ENCODE peak calls at places on chromosomes 1 and 21, in five cellular contexts. C is neural crest cell, F is ovary, N is germinal center, O is NCI-H510A. Z is an unnamed sample.

GRCh38 chr1:53057134-53057533 is 4.9 kb upstream of the PODN start:
- DNase-seq in C (no peak), F (no peak), N (no peak), O (no peak), Z (no peak)

GRCh38 chr1:207007352-207008033 is 25.1 kb downstream of the C1orf116 start:
- DNase-seq in C (no peak), F (no peak), N (no peak), O (no peak), Z (no peak)

GRCh38 chr1:91712981-91713841 is 172.7 kb downstream of the TGFBR3 start:
- DNase-seq in C (no peak), F (peak), N (no peak), O (no peak), Z (no peak)

GRCh38 chr1:245310605-245311531 is 156.1 kb downstream of the KIF26B start:
- DNase-seq in C (peak), F (no peak), N (no peak), O (peak), Z (no peak)

GRCh38 chr1:1204425-1204920 is 1.9 kb downstream of the TNFRSF18 start:
- DNase-seq in C (no peak), F (no peak), N (no peak), O (no peak), Z (no peak)

GRCh38 chr1:42682739-42683529 is 716 bp downstream of the YBX1 start:
- DNase-seq in C (peak), F (peak), N (peak), O (peak), Z (peak)

GRCh38 chr1:85578321-85579295 is 2.0 kb upstream of the CCN1 start:
- DNase-seq in C (no peak), F (no peak), N (no peak), O (no peak), Z (no peak)

GRCh38 chr1:54474500-54475235 is 68.5 kb upstream of the SSBP3 start:
- DNase-seq in C (peak), F (peak), N (no peak), O (no peak), Z (no peak)

GRCh38 chr21:44351535-44352252 is 1.7 kb upstream of the TRPM2 start:
- DNase-seq in C (no peak), F (no peak), N (no peak), O (no peak), Z (no peak)

GRCh38 chr1:173669491-173669941 is at the start of gene ANKRD45:
- DNase-seq in C (peak), F (peak), N (peak), O (peak), Z (peak)

GRCh38 chr1:85576642-85577420 is 3.7 kb upstream of the CCN1 start:
- DNase-seq in C (peak), F (peak), N (peak), O (peak), Z (peak)

GRCh38 chr1:76465030-76465429 is 390.5 kb downstream of the ST6GALNAC3 start:
- DNase-seq in C (no peak), F (no peak), N (no peak), O (no peak), Z (no peak)

GRCh38 chr1:8350914-8351684 is 33.2 kb downstream of the SLC45A1 start:
- DNase-seq in C (no peak), F (no peak), N (no peak), O (no peak), Z (no peak)

GRCh38 chr1:84998642-84999280 is 1.8 kb upstream of the MCOLN2 start:
- DNase-seq in C (peak), F (no peak), N (peak), O (no peak), Z (no peak)

GRCh38 chr1:236023926-236024565 is 40.8 kb downstream of the NID1 start:
- DNase-seq in C (no peak), F (no peak), N (no peak), O (no peak), Z (no peak)

GRCh38 chr1:154881820-154882535 is 11.9 kb upstream of the KCNN3 start:
- DNase-seq in C (no peak), F (no peak), N (no peak), O (no peak), Z (no peak)

GRCh38 chr21:25188639-25189038 is 418.6 kb downstream of the MRPL39 start:
- DNase-seq in C (no peak), F (no peak), N (peak), O (no peak), Z (no peak)

GRCh38 chr1:62144238-62144831 is 50.3 kb upstream of the L1TD1 start:
- DNase-seq in C (peak), F (peak), N (peak), O (no peak), Z (no peak)

GRCh38 chr1:217333939-217334338 is 297.0 kb downstream of the GPATCH2 start:
- DNase-seq in C (peak), F (no peak), N (peak), O (no peak), Z (no peak)

GRCh38 chr21:35404247-35404646 is 355.1 kb upstream of the RUNX1 start:
- DNase-seq in C (no peak), F (no peak), N (no peak), O (no peak), Z (no peak)

GRCh38 chr1:37315236-37315870 is 159.0 kb upstream of the ZC3H12A start:
- DNase-seq in C (no peak), F (no peak), N (no peak), O (no peak), Z (no peak)

GRCh38 chr1:181778630-181779285 is 282.8 kb downstream of the ZNF648 start:
- DNase-seq in C (no peak), F (no peak), N (no peak), O (no peak), Z (no peak)

GRCh38 chr1:119353851-119354250 is 14.7 kb upstream of the HAO2 start:
- DNase-seq in C (no peak), F (no peak), N (no peak), O (no peak), Z (no peak)

GRCh38 chr1:168112673-168113305 is 23.9 kb downstream of the GPR161 start:
- DNase-seq in C (no peak), F (no peak), N (no peak), O (peak), Z (no peak)

GRCh38 chr1:196063952-196064351 is 544.3 kb downstream of the KCNT2 start:
- DNase-seq in C (no peak), F (no peak), N (no peak), O (no peak), Z (no peak)

GRCh38 chr1:60458111-60458510 is 384.5 kb upstream of the C1orf87 start:
- DNase-seq in C (no peak), F (no peak), N (no peak), O (no peak), Z (no peak)

GRCh38 chr21:38241029-38241740 is 15.6 kb upstream of the KCNJ15 start:
- DNase-seq in C (no peak), F (no peak), N (no peak), O (no peak), Z (no peak)

GRCh38 chr21:35825370-35825769 is 235.0 kb downstream of the SETD4 start:
- DNase-seq in C (no peak), F (no peak), N (no peak), O (no peak), Z (no peak)

GRCh38 chr1:217953922-217954321 is 322.8 kb downstream of the SPATA17 start:
- DNase-seq in C (no peak), F (no peak), N (no peak), O (no peak), Z (no peak)

GRCh38 chr1:212760126-212760823 is 31.3 kb downstream of the NSL1 start:
- DNase-seq in C (no peak), F (no peak), N (peak), O (no peak), Z (no peak)

GRCh38 chr1:161223805-161224694 is 622 bp upstream of the APOA2 start:
- DNase-seq in C (no peak), F (no peak), N (no peak), O (no peak), Z (no peak)

GRCh38 chr21:45516671-45517151 is 25.5 kb downstream of the SLC19A1 start:
- DNase-seq in C (no peak), F (no peak), N (no peak), O (no peak), Z (peak)

GRCh38 chr1:174413632-174414031 is 34.1 kb upstream of the GPR52 start:
- DNase-seq in C (no peak), F (no peak), N (no peak), O (no peak), Z (no peak)

GRCh38 chr1:91572044-91572443 is 71.4 kb downstream of the CDC7 start:
- DNase-seq in C (no peak), F (no peak), N (peak), O (no peak), Z (no peak)